ENCODE peak calls at places on chromosomes 6 and 20, in four cellular contexts. Y is heart right ventricle; U is CD8-positive, alpha-beta memory T cell; V is effector memory CD4-positive, alpha-beta T cell. C is an unnamed sample.
A peak's percentile ranks its signal among the peaks of the same experiment; 100 is the strongest.

GRCh38 chr6:74969591-74970267 is 236.1 kb downstream of the COL12A1 start:
- DNase-seq in Y (no peak), U (no peak), V (no peak), C (no peak)

GRCh38 chr6:146598785-146599405 is at the start of gene ADGB:
- DNase-seq in Y (peak; percentile 72), U (no peak), V (no peak), C (no peak)

GRCh38 chr6:4220619-4221018 is 85.2 kb upstream of the ECI2 start:
- DNase-seq in Y (no peak), U (no peak), V (no peak), C (no peak)

GRCh38 chr20:25507385-25508082 is 77.8 kb downstream of the NINL start:
- DNase-seq in Y (no peak), U (no peak), V (no peak), C (no peak)

GRCh38 chr6:18142591-18142861 is 12.4 kb downstream of the TPMT start:
- DNase-seq in Y (no peak), U (no peak), V (no peak), C (no peak)

GRCh38 chr6:43856005-43856765 is 86.2 kb downstream of the VEGFA start:
- DNase-seq in Y (peak; percentile 30), U (no peak), V (no peak), C (no peak)

GRCh38 chr6:91710356-91710755 is 1123.5 kb upstream of the MAP3K7 start:
- DNase-seq in Y (no peak), U (no peak), V (no peak), C (no peak)

GRCh38 chr20:11235058-11235457 is 561.3 kb upstream of the JAG1 start:
- DNase-seq in Y (no peak), U (no peak), V (no peak), C (no peak)

GRCh38 chr20:6164421-6165341 is 41.9 kb upstream of the FERMT1 start:
- DNase-seq in Y (peak; percentile 41), U (no peak), V (no peak), C (no peak)

GRCh38 chr20:44736170-44737021 is 9.3 kb upstream of the KCNK15 start:
- DNase-seq in Y (no peak), U (no peak), V (no peak), C (peak; percentile 65)

GRCh38 chr6:105851181-105851580 is 235.0 kb upstream of the PRDM1 start:
- DNase-seq in Y (no peak), U (no peak), V (no peak), C (no peak)

DNA sequence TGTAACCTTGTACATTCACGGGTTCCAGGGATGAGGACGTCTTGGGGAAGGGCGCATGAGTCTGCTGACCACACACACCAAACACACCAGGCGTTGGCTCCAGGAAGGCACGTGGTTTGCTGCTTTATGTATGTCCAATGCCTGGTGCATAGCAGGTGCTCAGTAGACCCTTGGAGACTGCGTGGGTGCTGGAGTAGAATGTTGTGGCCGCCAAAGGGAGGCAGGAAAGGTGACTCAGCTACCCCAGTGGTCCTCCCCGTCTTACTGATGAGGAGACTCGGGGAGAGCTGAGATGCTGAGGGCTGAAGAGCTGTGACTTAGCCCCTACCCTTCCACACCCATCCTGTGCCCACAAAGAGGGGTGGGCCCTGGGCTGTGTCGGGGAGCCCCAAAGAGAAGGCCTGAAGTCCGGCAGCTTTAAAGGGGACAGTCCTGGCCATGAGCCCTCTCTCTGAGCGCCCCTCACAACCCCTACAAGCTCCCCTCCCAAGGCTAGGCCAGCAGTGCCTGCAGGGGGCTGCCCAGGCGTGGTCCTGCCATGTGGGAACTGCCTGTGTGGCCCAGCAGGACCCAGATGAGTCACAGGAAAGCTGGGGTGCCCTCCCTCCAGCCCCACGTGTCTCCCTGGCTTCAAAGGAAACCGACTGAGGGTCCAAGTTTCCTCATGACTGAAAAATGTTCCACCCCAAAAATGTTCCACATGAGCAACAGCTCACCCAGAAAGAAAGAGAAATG is 28.0 kb upstream of the PTGIS start:
- DNase-seq in Y (no peak), U (peak; percentile 12), V (no peak), C (no peak)
- H3K4me1 ChIP-seq in Y (peaks cover 52% of the 10 kb centered on the region), U (peaks cover 33% of the 10 kb centered on the region), V (peaks cover 26% of the 10 kb centered on the region), C (peaks cover 41% of the 10 kb centered on the region)

DNA sequence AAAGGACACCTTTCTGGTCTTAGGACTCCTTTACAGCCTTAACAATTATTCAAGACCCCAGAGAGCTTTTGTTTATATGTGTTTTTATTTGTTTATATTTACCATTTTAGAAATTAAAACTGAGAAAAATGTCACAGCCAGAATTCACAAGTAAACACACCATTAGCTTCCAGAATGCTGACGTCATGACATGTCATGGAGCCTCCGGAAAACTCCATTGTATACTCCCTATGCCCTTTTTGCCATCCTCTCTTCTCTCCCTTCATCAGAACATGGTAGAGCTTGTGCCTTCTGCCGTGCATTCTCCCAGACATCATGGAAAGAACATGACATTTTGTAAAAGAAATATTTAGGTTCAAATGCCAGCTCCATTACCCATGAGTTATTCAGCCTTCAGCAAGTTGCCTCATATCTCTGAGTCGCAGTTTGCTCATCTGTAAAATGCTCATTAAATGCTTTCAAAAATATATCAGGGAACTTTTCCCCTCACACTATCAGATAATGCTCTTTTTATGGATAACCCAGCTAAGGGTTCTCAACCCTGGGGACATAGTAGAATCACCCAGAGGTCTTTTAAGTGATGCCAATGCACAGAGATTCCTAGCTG is 27.8 kb downstream of the TNFAIP3 start:
- DNase-seq in Y (no peak), U (no peak), V (no peak), C (no peak)
- H3K27ac ChIP-seq in Y (no peak overlapping the region), U (no peak overlapping the region), V (no peak overlapping the region), C (no peak overlapping the region)

GRCh38 chr6:28774292-28775051 is 149.3 kb downstream of the TRIM27 start:
- DNase-seq in Y (no peak), U (no peak), V (no peak), C (no peak)

GRCh38 chr6:28776269-28777146 is 147.3 kb downstream of the TRIM27 start:
- DNase-seq in Y (no peak), U (no peak), V (no peak), C (no peak)

GRCh38 chr6:28777147-28777461 is 146.7 kb downstream of the TRIM27 start:
- DNase-seq in Y (no peak), U (no peak), V (no peak), C (no peak)

GRCh38 chr6:28775405-28776129 is 148.2 kb downstream of the TRIM27 start:
- DNase-seq in Y (no peak), U (no peak), V (no peak), C (no peak)

DNA sequence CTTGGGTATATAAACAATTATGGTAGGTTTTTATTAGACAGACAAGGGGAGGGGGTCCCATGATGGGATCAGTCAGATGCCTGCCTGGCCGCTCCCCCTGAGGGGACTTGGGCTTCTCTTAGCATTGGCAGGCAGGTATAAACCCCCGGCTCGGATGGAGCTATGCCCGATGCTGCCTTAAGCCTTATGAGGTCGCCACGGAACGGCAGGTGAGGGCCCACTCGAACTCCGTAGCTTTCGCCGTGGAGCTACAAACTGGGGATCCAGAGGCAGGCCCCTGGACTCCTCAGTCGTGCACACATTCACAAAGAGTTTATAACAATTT is 148.8 kb downstream of the TRIM27 start:
- DNase-seq in Y (no peak), U (no peak), V (no peak), C (no peak)
- H3K9me3 ChIP-seq in Y (no peaks in the 10 kb centered on the region), U (no peaks in the 10 kb centered on the region), V (no peaks in the 10 kb centered on the region), C (peaks cover 35% of the 10 kb centered on the region)

GRCh38 chr6:52286798-52287432 is 2.4 kb upstream of the MCM3 start:
- DNase-seq in Y (peak; percentile 56), U (peak; percentile 22), V (no peak), C (peak; percentile 49)

GRCh38 chr6:52283111-52283510 is 1.4 kb downstream of the MCM3 start:
- DNase-seq in Y (no peak), U (no peak), V (no peak), C (no peak)

GRCh38 chr6:52285174-52286068 is 879 bp upstream of the MCM3 start:
- DNase-seq in Y (no peak), U (no peak), V (no peak), C (no peak)

GRCh38 chr6:52284131-52284459 is 447 bp downstream of the MCM3 start:
- DNase-seq in Y (no peak), U (no peak), V (no peak), C (peak; percentile 14)

GRCh38 chr6:52284460-52285173 is at the start of gene MCM3:
- DNase-seq in Y (peak; percentile 94), U (peak; percentile 91), V (peak; percentile 93), C (peak; percentile 94)
- H3K4me1 ChIP-seq in Y (peaks cover 31% of the 10 kb centered on the region), U (peaks cover 43% of the 10 kb centered on the region), V (peaks cover 27% of the 10 kb centered on the region), C (peaks cover 43% of the 10 kb centered on the region)

GRCh38 chr6:52881662-52881995 is 27.9 kb downstream of the GSTA3 start:
- DNase-seq in Y (no peak), U (no peak), V (no peak), C (no peak)
- H3K27ac ChIP-seq in Y (no peak overlapping the region), U (no peak overlapping the region), V (no peak overlapping the region), C (no peak overlapping the region)

DNA sequence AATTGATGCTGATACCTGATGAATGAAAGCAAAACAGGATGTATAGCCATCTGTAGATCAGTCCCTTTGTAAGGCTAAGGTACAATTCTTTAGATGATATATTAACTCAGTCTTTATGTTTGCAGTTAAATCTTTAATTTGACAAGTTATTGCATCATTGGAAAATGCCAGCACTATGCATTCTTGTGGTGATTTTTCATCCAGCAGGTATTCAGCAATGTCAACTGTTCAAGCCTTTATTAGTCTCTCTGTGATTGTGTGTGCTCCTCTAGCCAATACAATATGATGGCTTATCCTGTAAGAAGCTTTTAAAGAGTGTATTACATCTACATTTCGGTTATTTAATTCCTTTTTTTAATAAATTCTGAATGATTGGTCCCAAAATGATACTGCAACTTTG is 34.3 kb downstream of the HLA-DMB start:
- DNase-seq in Y (no peak), U (no peak), V (no peak), C (no peak)
- H3K9me3 ChIP-seq in Y (no peaks in the 10 kb centered on the region), U (no peaks in the 10 kb centered on the region), V (no peaks in the 10 kb centered on the region), C (no peaks in the 10 kb centered on the region)

GRCh38 chr6:15656145-15656544 is 6.7 kb downstream of the DTNBP1 start:
- DNase-seq in Y (no peak), U (no peak), V (no peak), C (no peak)

GRCh38 chr6:15659181-15659580 is 3.6 kb downstream of the DTNBP1 start:
- DNase-seq in Y (no peak), U (no peak), V (no peak), C (no peak)

GRCh38 chr6:15661815-15662245 is 998 bp downstream of the DTNBP1 start:
- DNase-seq in Y (no peak), U (no peak), V (no peak), C (no peak)

GRCh38 chr6:15657290-15657689 is 5.5 kb downstream of the DTNBP1 start:
- DNase-seq in Y (no peak), U (no peak), V (no peak), C (no peak)

DNA sequence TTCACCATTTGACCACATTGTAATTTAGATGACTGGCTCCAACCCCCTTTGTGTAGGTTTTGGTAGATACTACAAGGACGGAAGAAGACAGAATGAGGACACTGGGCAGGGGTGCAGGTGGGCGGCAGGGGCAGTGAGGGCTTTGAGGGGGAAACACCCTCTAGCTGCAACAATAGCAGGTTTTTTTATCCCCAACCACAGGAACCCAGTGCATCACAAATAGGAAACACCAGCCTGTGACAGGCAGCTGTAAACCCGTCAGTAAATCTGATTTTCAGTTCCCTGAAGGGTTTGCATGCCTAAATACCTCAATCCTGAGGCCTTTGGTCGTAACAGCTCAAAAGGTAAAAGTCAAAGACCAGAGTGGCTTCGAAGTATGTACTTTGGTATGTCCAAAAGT is 4.5 kb downstream of the DTNBP1 start:
- DNase-seq in Y (no peak), U (no peak), V (no peak), C (no peak)
- H3K4me1 ChIP-seq in Y (peaks cover 25% of the 10 kb centered on the region), U (peaks cover 23% of the 10 kb centered on the region), V (no peaks in the 10 kb centered on the region), C (peaks cover 10% of the 10 kb centered on the region)